ENCODE peak calls at places on chromosomes 16 and 17, in five cellular contexts. W, H, R, D and X are unnamed samples.

GRCh38 chr16:54204756-54205155 is 81.8 kb downstream of the IRX3 start:
- DNase-seq in W (no peak), H (no peak), R (no peak), D (no peak), X (peak; percentile 27)

GRCh38 chr17:19757536-19758180 is 9.6 kb upstream of the ALDH3A1 start:
- DNase-seq in W (no peak), H (no peak), R (no peak), D (no peak), X (no peak)

GRCh38 chr16:53945996-53946395 is 242.0 kb downstream of the FTO start:
- DNase-seq in W (peak; percentile 57), H (peak; percentile 6), R (no peak), D (no peak), X (no peak)

GRCh38 chr17:29018788-29019474 is 13.1 kb upstream of the SEZ6 start:
- DNase-seq in W (no peak), H (no peak), R (no peak), D (no peak), X (no peak)

GRCh38 chr16:65342231-65342866 is 220.5 kb upstream of the CDH11 start:
- DNase-seq in W (no peak), H (no peak), R (no peak), D (no peak), X (no peak)

GRCh38 chr16:72480926-72481325 is 309.0 kb upstream of the PMFBP1 start:
- DNase-seq in W (no peak), H (no peak), R (no peak), D (no peak), X (no peak)

GRCh38 chr16:13702614-13703013 is 217.3 kb upstream of the ERCC4 start:
- DNase-seq in W (no peak), H (no peak), R (no peak), D (no peak), X (no peak)

GRCh38 chr16:30715777-30716445 is 16.9 kb downstream of the SRCAP start:
- DNase-seq in W (no peak), H (no peak), R (no peak), D (no peak), X (no peak)

GRCh38 chr16:8194795-8195194 is 395.5 kb downstream of the TMEM114 start:
- DNase-seq in W (no peak), H (no peak), R (no peak), D (peak; percentile 81), X (no peak)

GRCh38 chr17:36847293-36847645 is 90.0 kb upstream of the LHX1 start:
- DNase-seq in W (no peak), H (no peak), R (no peak), D (no peak), X (no peak)

GRCh38 chr16:55663770-55664677 is 8.2 kb downstream of the SLC6A2 start:
- DNase-seq in W (no peak), H (no peak), R (no peak), D (no peak), X (peak; percentile 10)

GRCh38 chr17:30388321-30389179 is 9.8 kb downstream of the CPD start:
- DNase-seq in W (no peak), H (no peak), R (no peak), D (peak; percentile 72), X (no peak)

GRCh38 chr17:27207073-27207511 is 86.8 kb upstream of the WSB1 start:
- DNase-seq in W (no peak), H (peak; percentile 18), R (no peak), D (no peak), X (no peak)

GRCh38 chr16:29662729-29663019 is 373 bp upstream of the SPN start:
- DNase-seq in W (no peak), H (no peak), R (no peak), D (no peak), X (no peak)

GRCh38 chr17:81458628-81459027 is 54.0 kb downstream of the ACTG1 start:
- DNase-seq in W (no peak), H (no peak), R (no peak), D (no peak), X (peak; percentile 81)

GRCh38 chr16:89122322-89122831 is 28.7 kb downstream of the ACSF3 start:
- DNase-seq in W (no peak), H (no peak), R (no peak), D (no peak), X (peak; percentile 83)

GRCh38 chr16:69932691-69933392 is 18.3 kb upstream of the CLEC18A start:
- DNase-seq in W (no peak), H (no peak), R (no peak), D (no peak), X (no peak)

GRCh38 chr17:78284146-78284545 is 52.7 kb downstream of the TMEM235 start:
- DNase-seq in W (no peak), H (no peak), R (no peak), D (no peak), X (peak; percentile 52)

GRCh38 chr17:72338304-72338703 is 217.5 kb downstream of the SOX9 start:
- DNase-seq in W (no peak), H (no peak), R (no peak), D (no peak), X (no peak)

GRCh38 chr16:46862555-46863447 is 21.4 kb upstream of the GPT2 start:
- DNase-seq in W (no peak), H (no peak), R (no peak), D (no peak), X (peak; percentile 38)

GRCh38 chr16:30417447-30418349 is 10.3 kb downstream of the ZNF771 start:
- DNase-seq in W (no peak), H (peak; percentile 80), R (no peak), D (peak; percentile 86), X (peak; percentile 80)

GRCh38 chr17:58278661-58279015 is 2.1 kb downstream of the MPO start:
- DNase-seq in W (no peak), H (no peak), R (no peak), D (no peak), X (no peak)

GRCh38 chr16:89194340-89195311 is 5.7 kb downstream of the SLC22A31 start:
- DNase-seq in W (peak; percentile 0), H (no peak), R (no peak), D (peak; percentile 45), X (peak; percentile 74)

GRCh38 chr16:89670496-89671431 is 13.1 kb downstream of the SPATA33 start:
- DNase-seq in W (peak; percentile 21), H (no peak), R (no peak), D (no peak), X (no peak)

GRCh38 chr17:39972271-39972670 is 8.3 kb upstream of the PSMD3 start:
- DNase-seq in W (no peak), H (no peak), R (no peak), D (no peak), X (no peak)

GRCh38 chr16:476039-476438 is 50.6 kb downstream of the RAB11FIP3 start:
- DNase-seq in W (no peak), H (no peak), R (no peak), D (no peak), X (no peak)

DNA sequence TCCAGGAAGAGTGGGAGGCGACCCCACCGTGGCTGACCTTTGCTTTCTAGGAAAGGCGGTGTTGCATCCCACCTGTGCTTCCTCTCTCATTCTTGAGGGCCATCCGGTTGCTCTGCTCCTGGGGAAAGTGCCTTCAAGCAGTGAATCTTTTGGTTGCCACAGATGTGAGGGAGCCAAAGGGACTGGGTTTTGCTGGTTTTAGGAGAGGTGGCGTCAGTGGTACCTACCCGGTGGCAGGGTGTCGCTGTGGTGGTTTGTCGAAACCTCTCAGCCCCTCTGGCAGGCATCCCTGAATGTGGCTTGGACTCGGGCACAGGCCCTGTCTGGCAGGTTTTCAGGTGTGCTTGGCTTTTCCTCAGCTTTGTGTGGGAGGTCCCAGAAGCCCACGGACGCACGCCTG is 611.5 kb downstream of the KCNJ18 start:
- DNase-seq in W (no peak), H (no peak), R (no peak), D (no peak), X (no peak)
- H3K9me3 ChIP-seq in W (no peaks in the 10 kb centered on the region), H (peaks cover 4% of the 10 kb centered on the region), R (peaks cover 54% of the 10 kb centered on the region), D (peaks cover 63% of the 10 kb centered on the region), X (peaks cover 8% of the 10 kb centered on the region)

GRCh38 chr17:7844292-7845154 is 10.3 kb upstream of the TMEM88 start:
- DNase-seq in W (peak; percentile 92), H (peak; percentile 95), R (peak; percentile 76), D (peak; percentile 88), X (peak; percentile 95)
- TF ChIP-seq EP300 in W (no peak), H (no peak), R (peak; percentile 92), D (no peak), X (no peak)

GRCh38 chr17:55093358-55093757 is 124.8 kb downstream of the STXBP4 start:
- DNase-seq in W (no peak), H (no peak), R (no peak), D (no peak), X (no peak)

GRCh38 chr17:55098765-55099164 is 130.2 kb downstream of the STXBP4 start:
- DNase-seq in W (no peak), H (no peak), R (no peak), D (no peak), X (no peak)
- H3K9me3 ChIP-seq in W (peaks cover 5% of the 10 kb centered on the region), H (no peaks in the 10 kb centered on the region), R (peaks cover 8% of the 10 kb centered on the region), D (no peaks in the 10 kb centered on the region), X (no peaks in the 10 kb centered on the region)

GRCh38 chr16:11737678-11738077 is 5.0 kb downstream of the TXNDC11 start:
- DNase-seq in W (no peak), H (no peak), R (no peak), D (no peak), X (no peak)

GRCh38 chr16:11734653-11735043 is 8.0 kb downstream of the TXNDC11 start:
- DNase-seq in W (no peak), H (no peak), R (no peak), D (no peak), X (no peak)

GRCh38 chr16:11735801-11736200 is 6.9 kb downstream of the TXNDC11 start:
- DNase-seq in W (no peak), H (no peak), R (no peak), D (no peak), X (no peak)

GRCh38 chr16:11736903-11737302 is 5.8 kb downstream of the TXNDC11 start:
- DNase-seq in W (no peak), H (no peak), R (no peak), D (no peak), X (no peak)

GRCh38 chr16:11734025-11734652 is 8.5 kb downstream of the TXNDC11 start:
- DNase-seq in W (no peak), H (no peak), R (no peak), D (no peak), X (peak; percentile 37)
- TF ChIP-seq EP300 in W (no peak), H (no peak), R (no peak), D (no peak), X (no peak)

DNA sequence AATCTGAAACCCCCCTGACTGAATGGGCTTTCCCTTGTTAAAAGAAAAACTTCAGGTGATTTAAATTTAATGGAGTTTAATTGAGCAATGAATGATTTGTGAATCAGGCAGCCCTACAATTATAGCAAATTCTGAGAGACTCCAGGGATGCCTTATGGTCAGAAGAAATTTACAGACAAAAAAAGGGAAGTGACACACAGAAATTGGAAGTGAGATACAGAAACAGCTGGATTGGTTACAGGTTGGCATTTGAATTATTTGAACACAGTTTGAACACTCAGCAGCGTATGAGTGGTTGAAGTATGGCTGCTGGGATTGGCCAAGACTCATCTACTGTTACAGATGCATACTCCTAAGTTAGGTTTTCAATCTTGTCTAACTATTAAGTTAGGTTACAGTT is 19.0 kb upstream of the CPHXL start:
- DNase-seq in W (no peak), H (no peak), R (no peak), D (no peak), X (no peak)
- H3K9me3 ChIP-seq in W (peaks cover 47% of the 10 kb centered on the region), H (peaks cover 30% of the 10 kb centered on the region), R (peaks cover 21% of the 10 kb centered on the region), D (peaks cover 41% of the 10 kb centered on the region), X (no peaks in the 10 kb centered on the region)

DNA sequence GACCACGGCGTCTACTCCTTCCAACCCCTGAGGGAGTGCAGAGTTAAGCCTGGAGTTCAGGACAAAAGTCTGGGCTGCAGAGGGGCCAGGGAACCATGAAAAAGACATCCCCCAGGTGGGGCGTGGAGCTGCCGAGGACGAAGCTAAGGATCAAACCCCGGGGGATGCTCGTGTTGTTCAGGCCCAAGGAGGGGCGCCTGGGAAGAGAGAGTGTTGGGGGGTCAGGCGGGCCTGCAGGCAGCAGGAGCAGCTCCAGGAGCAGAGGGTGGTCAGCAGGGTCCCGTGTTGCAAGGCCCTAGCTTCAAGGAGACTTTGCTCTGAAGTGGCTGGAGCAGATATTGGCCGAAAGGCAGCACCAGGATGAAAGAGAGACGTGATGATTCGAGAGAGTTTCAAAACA is 26.7 kb downstream of the NECAB2 start:
- DNase-seq in W (no peak), H (no peak), R (no peak), D (no peak), X (no peak)
- TF ChIP-seq EP300 in W (no peak), H (no peak), R (no peak), D (no peak), X (no peak)